ENCODE peak calls at places on chromosomes 6 and 20, in five cellular contexts. One of them, this sample, is unnamed.

GRCh38 chr6:99879431-99879830 is 114.6 kb downstream of the MCHR2 start:
- DNase-seq in esophagus squamous epithelium: no peak
- DNase-seq in HCT116: no peak
- DNase-seq in ovary: no peak
- DNase-seq in tibial nerve: no peak
- DNase-seq in this sample: no peak

GRCh38 chr6:150881911-150882481 is 16.5 kb downstream of the MTHFD1L start:
- DNase-seq in esophagus squamous epithelium: no peak
- DNase-seq in HCT116: no peak
- DNase-seq in ovary: peak
- DNase-seq in tibial nerve: no peak
- DNase-seq in this sample: no peak

GRCh38 chr6:144341831-144342527 is 56.8 kb downstream of the UTRN start:
- DNase-seq in esophagus squamous epithelium: no peak
- DNase-seq in HCT116: no peak
- DNase-seq in ovary: no peak
- DNase-seq in tibial nerve: no peak
- DNase-seq in this sample: peak

GRCh38 chr6:21164768-21165326 is 428.7 kb upstream of the SOX4 start:
- DNase-seq in esophagus squamous epithelium: no peak
- DNase-seq in HCT116: peak
- DNase-seq in ovary: no peak
- DNase-seq in tibial nerve: no peak
- DNase-seq in this sample: no peak

GRCh38 chr6:6803180-6803978 is 214.9 kb downstream of the LY86 start:
- DNase-seq in esophagus squamous epithelium: peak
- DNase-seq in HCT116: peak
- DNase-seq in ovary: no peak
- DNase-seq in tibial nerve: no peak
- DNase-seq in this sample: no peak

GRCh38 chr20:61589055-61589385 is 337.0 kb downstream of the CDH4 start:
- DNase-seq in esophagus squamous epithelium: no peak
- DNase-seq in HCT116: no peak
- DNase-seq in ovary: no peak
- DNase-seq in tibial nerve: no peak
- DNase-seq in this sample: no peak

GRCh38 chr20:5000263-5001173 is 792 bp downstream of the SLC23A2 start:
- DNase-seq in esophagus squamous epithelium: no peak
- DNase-seq in HCT116: no peak
- DNase-seq in ovary: peak
- DNase-seq in tibial nerve: peak
- DNase-seq in this sample: peak

GRCh38 chr6:157667211-157668033 is 155.6 kb upstream of the SNX9 start:
- DNase-seq in esophagus squamous epithelium: no peak
- DNase-seq in HCT116: peak
- DNase-seq in ovary: no peak
- DNase-seq in tibial nerve: no peak
- DNase-seq in this sample: peak

GRCh38 chr6:12414096-12414675 is 124.0 kb downstream of the EDN1 start:
- DNase-seq in esophagus squamous epithelium: no peak
- DNase-seq in HCT116: no peak
- DNase-seq in ovary: no peak
- DNase-seq in tibial nerve: no peak
- DNase-seq in this sample: no peak

GRCh38 chr6:147017153-147017552 is 187.1 kb upstream of the STXBP5 start:
- DNase-seq in esophagus squamous epithelium: no peak
- DNase-seq in HCT116: no peak
- DNase-seq in ovary: no peak
- DNase-seq in tibial nerve: no peak
- DNase-seq in this sample: peak

GRCh38 chr20:51492167-51493092 is 50.1 kb downstream of the NFATC2 start:
- DNase-seq in esophagus squamous epithelium: no peak
- DNase-seq in HCT116: no peak
- DNase-seq in ovary: peak
- DNase-seq in tibial nerve: no peak
- DNase-seq in this sample: peak

GRCh38 chr6:36592221-36592655 is 1.9 kb upstream of the SRSF3 start:
- DNase-seq in esophagus squamous epithelium: no peak
- DNase-seq in HCT116: no peak
- DNase-seq in ovary: no peak
- DNase-seq in tibial nerve: no peak
- DNase-seq in this sample: no peak

GRCh38 chr20:60010689-60011417 is 52.6 kb downstream of the CDH26 start:
- DNase-seq in esophagus squamous epithelium: no peak
- DNase-seq in HCT116: no peak
- DNase-seq in ovary: no peak
- DNase-seq in tibial nerve: no peak
- DNase-seq in this sample: no peak

GRCh38 chr6:168949876-168950499 is 303.7 kb downstream of the THBS2 start:
- DNase-seq in esophagus squamous epithelium: no peak
- DNase-seq in HCT116: no peak
- DNase-seq in ovary: no peak
- DNase-seq in tibial nerve: no peak
- DNase-seq in this sample: no peak

GRCh38 chr6:118709859-118710350 is 58.5 kb upstream of the CEP85L start:
- DNase-seq in esophagus squamous epithelium: no peak
- DNase-seq in HCT116: no peak
- DNase-seq in ovary: no peak
- DNase-seq in tibial nerve: no peak
- DNase-seq in this sample: no peak

GRCh38 chr6:13915566-13916229 is 9.1 kb upstream of the RNF182 start:
- DNase-seq in esophagus squamous epithelium: no peak
- DNase-seq in HCT116: no peak
- DNase-seq in ovary: no peak
- DNase-seq in tibial nerve: no peak
- DNase-seq in this sample: peak

GRCh38 chr6:22904413-22904812 is 335.0 kb downstream of the HDGFL1 start:
- DNase-seq in esophagus squamous epithelium: no peak
- DNase-seq in HCT116: no peak
- DNase-seq in ovary: no peak
- DNase-seq in tibial nerve: no peak
- DNase-seq in this sample: no peak

GRCh38 chr6:135568366-135568765 is 70.8 kb upstream of the AHI1 start:
- DNase-seq in esophagus squamous epithelium: no peak
- DNase-seq in HCT116: no peak
- DNase-seq in ovary: peak
- DNase-seq in tibial nerve: no peak
- DNase-seq in this sample: peak

DNA sequence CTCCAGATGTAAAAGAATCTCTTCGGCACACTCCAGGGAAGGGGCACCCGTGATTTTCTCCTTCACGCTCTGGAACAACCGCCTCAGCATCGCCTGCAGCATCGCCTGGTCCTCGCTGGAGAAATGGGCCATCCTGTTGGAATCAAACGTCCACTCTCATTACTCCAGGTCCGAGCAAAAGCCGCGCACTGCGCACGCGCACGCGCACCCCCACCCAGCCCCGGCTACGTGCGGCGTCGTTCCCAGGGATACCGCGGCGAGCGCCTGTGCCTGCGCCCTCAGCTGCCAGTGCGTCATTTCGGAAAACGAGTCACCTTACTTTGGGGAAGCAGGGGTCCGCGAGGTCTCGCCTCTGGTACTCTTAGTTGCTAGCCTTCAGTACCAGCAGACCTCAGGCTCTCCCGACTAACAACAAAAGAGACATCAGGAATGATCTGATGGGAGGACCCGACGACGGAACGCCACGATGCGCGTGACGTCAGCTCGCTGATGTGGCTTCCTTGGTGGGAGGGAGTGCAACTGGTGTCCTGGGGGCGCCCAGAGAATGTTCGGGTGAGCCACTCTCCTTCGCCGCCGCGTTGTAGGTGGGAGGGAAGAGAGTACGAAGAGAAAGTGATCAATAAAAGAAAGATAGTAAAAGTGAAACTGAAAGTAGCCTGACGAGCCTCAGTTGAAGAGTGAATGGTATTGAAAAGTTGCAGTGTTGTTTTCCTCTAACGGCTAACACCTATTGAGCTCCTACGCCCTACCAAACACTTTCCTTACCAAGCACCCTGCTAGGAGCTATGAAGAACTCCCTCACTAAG is at the start of gene TBC1D32:
- DNase-seq in esophagus squamous epithelium: peak
- DNase-seq in HCT116: peak
- DNase-seq in ovary: peak
- DNase-seq in tibial nerve: peak
- DNase-seq in this sample: peak
- TF ChIP-seq POLR2A in esophagus squamous epithelium: peak
- TF ChIP-seq POLR2A in HCT116: no peak
- TF ChIP-seq POLR2A in ovary: peak
- TF ChIP-seq POLR2A in tibial nerve: peak
- TF ChIP-seq POLR2A in this sample: peak

GRCh38 chr6:148513145-148514071 is 170.8 kb downstream of the SASH1 start:
- DNase-seq in esophagus squamous epithelium: no peak
- DNase-seq in HCT116: no peak
- DNase-seq in ovary: no peak
- DNase-seq in tibial nerve: no peak
- DNase-seq in this sample: no peak

GRCh38 chr6:148508401-148509151 is 165.9 kb downstream of the SASH1 start:
- DNase-seq in esophagus squamous epithelium: no peak
- DNase-seq in HCT116: no peak
- DNase-seq in ovary: no peak
- DNase-seq in tibial nerve: no peak
- DNase-seq in this sample: no peak

GRCh38 chr6:148507774-148508173 is 165.1 kb downstream of the SASH1 start:
- DNase-seq in esophagus squamous epithelium: no peak
- DNase-seq in HCT116: no peak
- DNase-seq in ovary: no peak
- DNase-seq in tibial nerve: no peak
- DNase-seq in this sample: no peak

GRCh38 chr6:148509152-148509571 is 166.5 kb downstream of the SASH1 start:
- DNase-seq in esophagus squamous epithelium: no peak
- DNase-seq in HCT116: no peak
- DNase-seq in ovary: no peak
- DNase-seq in tibial nerve: no peak
- DNase-seq in this sample: no peak

GRCh38 chr6:148509789-148510581 is 167.3 kb downstream of the SASH1 start:
- DNase-seq in esophagus squamous epithelium: no peak
- DNase-seq in HCT116: no peak
- DNase-seq in ovary: no peak
- DNase-seq in tibial nerve: peak
- DNase-seq in this sample: peak
- TF ChIP-seq POLR2A in esophagus squamous epithelium: no peak
- TF ChIP-seq POLR2A in HCT116: no peak
- TF ChIP-seq POLR2A in ovary: no peak
- TF ChIP-seq POLR2A in tibial nerve: no peak
- TF ChIP-seq POLR2A in this sample: no peak

DNA sequence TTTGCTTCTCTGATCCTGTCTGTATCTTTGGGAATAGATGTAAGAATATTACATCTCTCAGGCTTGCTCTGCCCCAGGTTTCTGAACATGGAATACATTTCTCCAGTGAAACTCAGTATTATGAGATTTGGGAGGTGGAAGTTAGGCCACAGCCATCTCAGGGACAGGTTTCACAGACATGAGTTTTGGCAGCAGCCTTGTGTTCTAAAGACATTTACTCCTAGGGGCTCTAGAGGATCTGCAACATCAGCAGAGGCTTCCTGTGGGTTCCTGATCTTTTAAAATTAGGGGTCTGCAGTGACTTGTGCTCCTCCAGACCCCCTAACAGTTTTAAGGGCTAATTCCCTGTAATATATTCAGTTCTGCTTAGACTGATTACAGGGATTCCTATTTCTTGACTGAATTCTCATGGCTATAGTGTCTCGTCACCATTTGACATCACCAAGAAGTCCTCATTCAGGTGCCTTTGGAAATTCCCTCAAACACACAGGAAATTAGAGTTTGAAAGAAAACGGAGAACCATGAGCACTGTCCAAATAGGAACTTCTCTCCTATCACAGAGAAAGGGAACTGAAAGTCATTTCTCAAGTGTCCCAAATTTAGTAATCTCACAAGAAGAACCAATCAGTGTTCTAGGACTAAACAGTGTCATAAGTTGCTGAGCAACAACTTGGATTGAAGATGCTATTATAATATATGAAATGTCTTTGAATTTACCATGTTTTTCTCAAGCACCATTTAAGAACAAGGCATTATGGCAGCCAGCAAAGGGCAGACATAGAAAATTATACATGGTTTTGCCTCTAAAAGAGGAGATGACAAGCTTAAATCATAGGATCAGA is 2.5 kb upstream of the HLA-DRA start:
- DNase-seq in esophagus squamous epithelium: no peak
- DNase-seq in HCT116: no peak
- DNase-seq in ovary: no peak
- DNase-seq in tibial nerve: no peak
- DNase-seq in this sample: no peak
- TF ChIP-seq POLR2A in esophagus squamous epithelium: no peak
- TF ChIP-seq POLR2A in HCT116: no peak
- TF ChIP-seq POLR2A in ovary: no peak
- TF ChIP-seq POLR2A in tibial nerve: no peak
- TF ChIP-seq POLR2A in this sample: no peak

DNA sequence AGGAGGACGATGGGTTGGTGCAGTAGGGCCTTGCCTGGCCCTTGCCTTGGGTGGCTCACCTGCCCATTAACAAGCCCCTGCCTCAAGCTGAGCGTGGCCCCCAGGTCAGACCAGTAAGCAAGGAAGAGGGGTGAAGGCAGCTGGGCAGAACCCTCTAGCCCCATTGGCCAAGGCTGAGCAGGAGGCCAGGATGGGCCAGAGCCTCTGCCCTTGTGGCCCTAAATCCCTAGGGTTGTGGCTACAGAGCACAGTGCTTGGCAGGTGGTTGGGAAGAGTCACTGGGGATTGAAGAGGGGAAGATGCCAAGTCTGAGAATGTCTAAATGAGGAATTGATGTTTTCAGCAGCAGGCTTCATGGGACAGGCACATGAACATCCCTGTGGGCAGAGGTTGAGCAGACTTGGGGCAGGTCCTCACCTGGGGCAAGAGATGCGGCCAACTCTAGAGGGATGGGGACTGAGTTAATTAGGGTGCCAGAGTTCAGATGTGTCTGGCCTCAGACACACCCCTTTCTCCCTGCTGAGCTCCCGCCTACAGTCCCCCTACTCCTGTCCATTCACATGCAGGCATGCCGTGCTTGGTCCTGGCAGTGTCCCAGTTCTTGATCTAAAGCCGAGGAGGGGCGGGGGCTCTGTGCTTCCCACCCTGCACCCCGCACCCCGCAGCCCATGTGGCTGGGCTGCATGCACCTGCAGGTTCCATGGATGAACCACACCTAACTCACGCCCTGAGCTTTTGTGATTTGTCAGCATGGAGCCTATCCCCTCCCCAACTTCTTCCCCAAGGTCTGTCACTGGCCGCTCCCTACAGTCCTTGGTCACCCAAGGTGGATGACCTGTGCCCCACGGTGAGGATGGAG is 9.8 kb downstream of the GTSF1L start:
- DNase-seq in esophagus squamous epithelium: no peak
- DNase-seq in HCT116: no peak
- DNase-seq in ovary: no peak
- DNase-seq in tibial nerve: no peak
- DNase-seq in this sample: no peak
- TF ChIP-seq POLR2A in esophagus squamous epithelium: no peak
- TF ChIP-seq POLR2A in HCT116: no peak
- TF ChIP-seq POLR2A in ovary: no peak
- TF ChIP-seq POLR2A in tibial nerve: no peak
- TF ChIP-seq POLR2A in this sample: no peak

DNA sequence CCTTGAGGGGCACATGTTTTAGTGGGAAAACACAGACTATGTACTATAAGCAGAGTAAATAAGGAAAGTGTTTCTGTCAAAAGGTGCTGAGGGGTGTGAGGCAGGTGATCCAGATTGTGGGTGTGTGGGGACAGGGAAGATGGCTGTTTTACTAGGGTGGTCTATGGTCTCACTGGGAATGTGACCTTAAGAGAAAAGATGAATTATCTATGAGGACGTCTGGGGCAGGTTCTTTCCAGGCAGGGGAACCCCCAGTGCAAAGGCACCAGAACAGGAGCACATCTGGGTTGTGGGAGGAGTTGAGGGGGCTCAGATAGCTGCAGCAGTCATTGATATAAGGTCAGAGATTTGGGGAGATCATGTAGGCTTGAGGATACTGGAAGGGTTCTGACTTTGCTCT is 18.2 kb upstream of the POLR1H start:
- DNase-seq in esophagus squamous epithelium: no peak
- DNase-seq in HCT116: no peak
- DNase-seq in ovary: no peak
- DNase-seq in tibial nerve: no peak
- DNase-seq in this sample: no peak
- TF ChIP-seq POLR2A in esophagus squamous epithelium: no peak
- TF ChIP-seq POLR2A in HCT116: no peak
- TF ChIP-seq POLR2A in ovary: no peak
- TF ChIP-seq POLR2A in tibial nerve: no peak
- TF ChIP-seq POLR2A in this sample: no peak

This sample was measured in erythroblast.